ENCODE peak calls at places on chromosomes 6 and 20, in ten cellular contexts. L is psoas muscle; X is ovary; N is astrocyte; T is epithelial cell of proximal tubule; B is esophagus squamous epithelium; U is foreskin fibroblast; P is CD8-positive, alpha-beta T cell; O is right lobe of liver; Y is A549. H is an unnamed sample.

GRCh38 chr20:12970372-12970821 is 38.4 kb upstream of the SPTLC3 start:
- DNase-seq in P (no peak), B (no peak), O (no peak), N (peak), Y (peak), X (no peak), U (peak), T (no peak), L (no peak), H (no peak)

GRCh38 chr6:3773696-3774298 is 22.3 kb upstream of the PXDC1 start:
- DNase-seq in Y (no peak), X (peak), B (no peak), P (no peak), U (peak), N (no peak), O (no peak), T (no peak), L (no peak), H (no peak)

GRCh38 chr20:7665311-7665863 is 274.9 kb downstream of the HAO1 start:
- DNase-seq in O (no peak), Y (no peak), L (no peak), U (no peak), X (no peak), B (no peak), P (no peak), N (peak), T (no peak), H (no peak)

GRCh38 chr6:82086944-82087343 is 160.6 kb downstream of the IBTK start:
- DNase-seq in P (no peak), L (no peak), B (no peak), U (no peak), N (no peak), Y (peak), T (no peak), X (no peak), O (no peak), H (no peak)

GRCh38 chr6:44237813-44238433 is 9.0 kb upstream of the HSP90AB1 start:
- DNase-seq in N (no peak), Y (peak), X (peak), B (no peak), O (peak), T (no peak), U (peak), P (peak), L (peak), H (no peak)

GRCh38 chr6:169495601-169496000 is 206.2 kb downstream of the WDR27 start:
- DNase-seq in B (no peak), U (peak), Y (no peak), P (no peak), L (no peak), T (no peak), X (no peak), O (no peak), N (peak), H (no peak)

GRCh38 chr6:43014434-43014909 is 423 bp downstream of the KLHDC3 start:
- DNase-seq in Y (peak), X (no peak), T (no peak), L (no peak), O (no peak), P (no peak), U (no peak), B (no peak), N (peak), H (peak)

GRCh38 chr6:23244300-23244699 is 674.9 kb downstream of the HDGFL1 start:
- DNase-seq in T (peak), B (no peak), Y (no peak), X (no peak), L (no peak), U (peak), O (no peak), P (no peak), N (peak), H (no peak)

GRCh38 chr20:48824830-48825550 is 2.8 kb downstream of the PREX1 start:
- DNase-seq in O (no peak), Y (no peak), U (no peak), L (no peak), N (no peak), P (no peak), B (no peak), T (no peak), X (no peak), H (no peak)

GRCh38 chr6:30908700-30909099 is 693 bp downstream of the GTF2H4 start:
- DNase-seq in P (no peak), B (no peak), X (no peak), Y (no peak), U (no peak), L (no peak), O (no peak), N (no peak), T (no peak), H (no peak)

GRCh38 chr6:127980996-127981395 is 80.1 kb upstream of the THEMIS start:
- DNase-seq in Y (no peak), T (no peak), U (no peak), O (no peak), L (no peak), N (no peak), X (no peak), P (no peak), B (no peak), H (no peak)
- TF ChIP-seq CTCF in Y (no peak), T (no peak), U (no peak), O (no peak), L (no peak), N (no peak), X (no peak), P (no peak), B (no peak), H (no peak)

GRCh38 chr6:54327631-54328030 is 19.4 kb downstream of the TINAG start:
- DNase-seq in U (no peak), L (no peak), N (peak), T (no peak), O (no peak), B (no peak), X (no peak), Y (no peak), P (no peak), H (no peak)
- TF ChIP-seq CTCF in U (no peak), L (no peak), N (no peak), T (no peak), O (no peak), B (no peak), X (no peak), Y (no peak), P (no peak), H (no peak)

GRCh38 chr20:53413188-53413631 is 180.4 kb downstream of the ZNF217 start:
- DNase-seq in X (no peak), B (no peak), O (peak), T (no peak), L (peak), Y (peak), U (no peak), P (peak), N (no peak), H (no peak)
- TF ChIP-seq CTCF in X (no peak), B (peak), O (peak), T (peak), L (no peak), Y (peak), U (no peak), P (peak), N (no peak), H (no peak)

GRCh38 chr6:10960171-10960570 is 73.3 kb downstream of the SYCP2L start:
- DNase-seq in X (no peak), N (no peak), Y (no peak), O (no peak), B (no peak), P (no peak), L (no peak), T (no peak), U (no peak), H (no peak)

GRCh38 chr6:10964684-10965083 is 77.8 kb downstream of the SYCP2L start:
- DNase-seq in O (no peak), B (no peak), P (no peak), X (no peak), L (no peak), U (no peak), N (no peak), T (no peak), Y (no peak), H (no peak)

GRCh38 chr6:10963113-10963512 is 76.3 kb downstream of the SYCP2L start:
- DNase-seq in L (no peak), U (no peak), T (no peak), P (no peak), Y (no peak), B (no peak), N (no peak), O (no peak), X (no peak), H (no peak)

GRCh38 chr6:10962673-10963072 is 75.8 kb downstream of the SYCP2L start:
- DNase-seq in X (no peak), U (peak), L (no peak), O (no peak), P (no peak), N (peak), T (no peak), B (no peak), Y (no peak), H (no peak)

GRCh38 chr6:10961837-10962236 is 75.0 kb downstream of the SYCP2L start:
- DNase-seq in Y (no peak), N (no peak), P (no peak), X (no peak), O (no peak), B (no peak), L (no peak), U (no peak), T (no peak), H (no peak)
- TF ChIP-seq CTCF in Y (no peak), N (no peak), P (no peak), X (no peak), O (no peak), B (no peak), L (no peak), U (no peak), T (no peak), H (no peak)

GRCh38 chr20:10379761-10380160 is 54.3 kb downstream of the MKKS start:
- DNase-seq in T (no peak), X (no peak), Y (no peak), U (no peak), O (no peak), L (no peak), P (no peak), N (no peak), B (no peak), H (no peak)

GRCh38 chr20:10376271-10377075 is 57.5 kb downstream of the MKKS start:
- DNase-seq in U (peak), P (no peak), X (no peak), L (no peak), O (no peak), N (peak), Y (no peak), T (no peak), B (no peak), H (no peak)

GRCh38 chr20:10385850-10386544 is 48.0 kb downstream of the MKKS start:
- DNase-seq in O (no peak), U (no peak), L (no peak), B (no peak), Y (no peak), P (no peak), T (no peak), X (no peak), N (no peak), H (no peak)

GRCh38 chr20:10381477-10381876 is 52.5 kb downstream of the MKKS start:
- DNase-seq in X (no peak), U (no peak), N (no peak), O (no peak), P (no peak), T (no peak), B (no peak), L (no peak), Y (no peak), H (no peak)
- TF ChIP-seq CTCF in X (no peak), U (no peak), N (no peak), O (peak), P (no peak), T (peak), B (peak), L (no peak), Y (peak), H (no peak)

DNA sequence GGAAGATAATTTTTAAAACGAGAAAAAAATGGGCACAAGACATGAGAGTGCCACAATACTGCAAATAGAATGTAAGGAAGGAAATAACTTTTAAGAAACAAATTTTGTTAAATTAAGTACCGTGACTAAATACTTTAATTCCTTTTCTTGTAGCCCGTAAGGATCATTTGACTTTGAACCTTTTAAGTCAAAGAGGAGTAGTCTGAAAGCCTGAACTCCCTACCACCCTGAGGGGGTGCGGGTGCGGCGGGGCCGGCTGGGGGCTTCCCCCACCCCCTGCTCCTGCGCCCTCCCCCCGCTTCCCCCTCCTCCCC is 231 bp upstream of the PHACTR2 start:
- DNase-seq in O (no peak), T (no peak), L (no peak), U (no peak), B (no peak), N (no peak), X (no peak), P (no peak), Y (no peak), H (no peak)
- TF ChIP-seq CTCF in O (no peak), T (no peak), L (no peak), U (no peak), B (no peak), N (no peak), X (no peak), P (no peak), Y (no peak), H (no peak)

DNA sequence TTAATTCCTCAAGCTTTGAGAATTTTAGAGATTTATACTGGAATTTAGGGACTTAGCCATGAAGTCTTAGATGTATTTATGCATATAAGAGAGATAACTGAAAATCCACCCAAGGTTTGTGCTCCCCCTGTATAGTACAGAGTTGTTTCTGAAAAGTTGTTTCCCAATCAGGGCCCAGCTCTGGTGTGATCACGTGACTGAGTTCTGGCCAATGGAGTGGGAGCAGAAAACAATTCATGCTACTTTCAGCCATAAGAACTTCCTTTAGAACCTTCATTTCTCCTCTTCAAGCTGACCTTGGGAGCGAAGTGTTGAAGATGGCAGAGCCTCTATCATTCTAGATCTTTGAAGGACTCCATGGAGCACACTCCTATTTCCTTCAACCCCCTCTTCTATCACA is 151.0 kb downstream of the RCAN2 start:
- DNase-seq in Y (no peak), N (no peak), U (no peak), B (no peak), T (no peak), X (no peak), L (no peak), O (no peak), P (no peak), H (no peak)
- TF ChIP-seq CTCF in Y (no peak), N (no peak), U (no peak), B (no peak), T (no peak), X (no peak), L (no peak), O (no peak), P (no peak), H (no peak)

DNA sequence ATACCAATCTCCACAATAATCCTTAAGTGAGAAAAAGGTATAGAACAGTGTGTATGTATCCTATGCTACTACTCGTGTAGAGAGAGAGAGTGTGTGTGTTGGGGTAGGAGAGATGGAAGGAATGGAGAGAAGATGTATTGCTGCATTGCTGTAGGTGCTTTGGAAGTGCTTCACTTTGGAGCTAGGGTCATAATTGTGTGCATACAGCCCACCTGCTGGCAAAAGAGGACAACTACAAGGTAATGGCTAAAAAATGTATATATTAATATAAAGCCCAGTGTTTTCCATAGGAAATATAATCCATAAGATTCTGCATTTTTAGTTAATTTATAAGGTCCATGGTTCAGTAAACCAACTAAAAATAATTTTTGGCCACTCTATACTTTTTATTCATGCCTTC is 36.1 kb downstream of the SERAC1 start:
- DNase-seq in B (no peak), P (no peak), U (no peak), Y (peak), N (no peak), X (no peak), O (no peak), T (no peak), L (no peak), H (no peak)
- TF ChIP-seq CTCF in B (peak), P (peak), U (peak), Y (peak), N (peak), X (no peak), O (no peak), T (peak), L (no peak), H (peak)

H was measured in D721Med.